ENCODE peak calls at places on chromosomes 12 and 14, in four cellular contexts. T is tibial nerve, V is testis, O is lower lobe of right lung. I is an unnamed sample.

GRCh38 chr12:121011820-121012219 is 4.5 kb downstream of the C12orf43 start:
- DNase-seq in T (no peak), O (no peak), V (no peak), I (no peak)

GRCh38 chr12:111034148-111034910 is 114.0 kb upstream of the MYL2 start:
- DNase-seq in T (no peak), O (no peak), V (no peak), I (no peak)

GRCh38 chr12:122874081-122874480 is 21.8 kb downstream of the VPS37B start:
- DNase-seq in O (no peak), V (no peak), T (no peak), I (peak)

GRCh38 chr12:120903818-120904773 is at the start of gene SPPL3:
- DNase-seq in T (peak), V (peak), O (peak), I (peak)

GRCh38 chr14:43003845-43004244 is 1397.2 kb downstream of the LRFN5 start:
- DNase-seq in V (no peak), T (no peak), O (no peak), I (peak)

GRCh38 chr14:32947792-32948191 is 9.1 kb downstream of the NPAS3 start:
- DNase-seq in O (no peak), V (no peak), T (no peak), I (no peak)

GRCh38 chr12:114479831-114480230 is 73.9 kb upstream of the TBX5 start:
- DNase-seq in O (no peak), T (no peak), V (peak), I (no peak)

GRCh38 chr12:124837958-124838803 is 25.5 kb downstream of the SCARB1 start:
- DNase-seq in V (peak), O (no peak), T (peak), I (no peak)

GRCh38 chr14:92501891-92502351 is 11.7 kb upstream of the RIN3 start:
- DNase-seq in O (no peak), T (no peak), V (no peak), I (no peak)

GRCh38 chr14:102121567-102121966 is 18.1 kb upstream of the WDR20 start:
- DNase-seq in O (no peak), V (no peak), T (no peak), I (no peak)

GRCh38 chr12:4353785-4354208 is 25.7 kb downstream of the FGF23 start:
- DNase-seq in T (no peak), O (no peak), V (no peak), I (peak)

GRCh38 chr12:118175823-118176447 is 40.0 kb downstream of the PEBP1 start:
- DNase-seq in V (no peak), T (no peak), O (no peak), I (no peak)

GRCh38 chr14:88834883-88835431 is 10.5 kb downstream of the TTC8 start:
- DNase-seq in T (no peak), V (no peak), O (no peak), I (no peak)

GRCh38 chr12:45232771-45233372 is 17.0 kb downstream of the ANO6 start:
- DNase-seq in O (no peak), V (no peak), T (no peak), I (no peak)

GRCh38 chr12:45231515-45232145 is 15.7 kb downstream of the ANO6 start:
- DNase-seq in V (no peak), O (no peak), T (no peak), I (no peak)

GRCh38 chr12:45232146-45232731 is 16.3 kb downstream of the ANO6 start:
- DNase-seq in V (no peak), O (no peak), T (no peak), I (no peak)

GRCh38 chr12:45234134-45234865 is 18.4 kb downstream of the ANO6 start:
- DNase-seq in T (no peak), O (no peak), V (no peak), I (no peak)

DNA sequence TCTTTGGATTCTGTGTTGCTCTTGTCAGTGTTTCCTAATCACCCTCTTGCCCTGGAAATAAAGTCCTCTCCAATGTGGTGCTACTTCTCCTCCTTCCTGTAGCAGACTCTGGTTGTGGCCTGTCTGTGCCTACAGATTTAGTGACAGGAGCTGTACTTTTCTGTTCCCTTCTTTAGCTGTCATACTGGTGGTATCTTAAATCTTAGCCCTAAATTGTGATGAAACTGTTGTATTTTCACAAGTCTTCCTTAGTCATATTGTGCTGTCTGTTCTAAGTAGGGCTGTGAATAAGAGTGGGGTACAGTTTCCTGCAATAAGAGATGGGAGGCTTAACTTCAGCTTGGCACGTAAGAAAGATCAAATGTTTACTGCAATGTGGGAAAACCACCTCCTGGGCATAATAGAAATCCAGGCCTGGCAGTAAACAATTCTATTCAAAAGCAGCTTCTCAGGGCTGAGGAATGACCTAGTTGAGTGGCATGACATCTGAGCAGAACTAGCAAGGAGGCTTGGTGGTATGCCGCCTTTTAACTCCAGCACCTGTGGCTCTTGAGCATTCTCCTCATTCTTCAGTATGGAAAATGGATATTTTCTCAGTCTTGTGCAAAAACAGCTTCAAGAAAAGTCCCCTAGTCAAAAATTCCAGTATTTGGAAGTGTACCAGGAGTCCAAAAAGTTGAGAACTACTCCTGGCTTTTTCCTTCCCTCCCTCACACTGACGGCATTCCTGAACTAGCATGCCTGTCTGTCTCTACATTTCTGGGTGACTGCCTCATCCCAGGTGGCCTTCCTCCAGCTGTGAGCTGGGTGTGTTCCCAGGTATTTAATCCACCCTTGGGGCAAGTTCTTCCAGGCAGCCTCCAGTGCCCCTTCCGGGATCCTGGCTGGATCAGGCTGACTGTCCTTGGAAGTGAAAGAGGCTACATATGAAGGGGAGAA is 19.5 kb downstream of the ANO6 start:
- DNase-seq in V (no peak), T (no peak), O (peak), I (no peak)
- H3K4me3 ChIP-seq in V (no peak), T (no peak), O (no peak), I (no peak)

GRCh38 chr12:56159482-56160105 is 1.4 kb downstream of the MYL6 start:
- DNase-seq in O (no peak), T (no peak), V (no peak), I (no peak)

GRCh38 chr12:56160160-56160763 is 2.1 kb downstream of the MYL6 start:
- DNase-seq in V (no peak), T (no peak), O (no peak), I (peak)

GRCh38 chr12:56161677-56162351 is 3.7 kb downstream of the MYL6 start:
- DNase-seq in V (no peak), T (no peak), O (no peak), I (no peak)

GRCh38 chr12:56162468-56163290 is 4.5 kb downstream of the MYL6 start:
- DNase-seq in V (no peak), T (no peak), O (no peak), I (no peak)

DNA sequence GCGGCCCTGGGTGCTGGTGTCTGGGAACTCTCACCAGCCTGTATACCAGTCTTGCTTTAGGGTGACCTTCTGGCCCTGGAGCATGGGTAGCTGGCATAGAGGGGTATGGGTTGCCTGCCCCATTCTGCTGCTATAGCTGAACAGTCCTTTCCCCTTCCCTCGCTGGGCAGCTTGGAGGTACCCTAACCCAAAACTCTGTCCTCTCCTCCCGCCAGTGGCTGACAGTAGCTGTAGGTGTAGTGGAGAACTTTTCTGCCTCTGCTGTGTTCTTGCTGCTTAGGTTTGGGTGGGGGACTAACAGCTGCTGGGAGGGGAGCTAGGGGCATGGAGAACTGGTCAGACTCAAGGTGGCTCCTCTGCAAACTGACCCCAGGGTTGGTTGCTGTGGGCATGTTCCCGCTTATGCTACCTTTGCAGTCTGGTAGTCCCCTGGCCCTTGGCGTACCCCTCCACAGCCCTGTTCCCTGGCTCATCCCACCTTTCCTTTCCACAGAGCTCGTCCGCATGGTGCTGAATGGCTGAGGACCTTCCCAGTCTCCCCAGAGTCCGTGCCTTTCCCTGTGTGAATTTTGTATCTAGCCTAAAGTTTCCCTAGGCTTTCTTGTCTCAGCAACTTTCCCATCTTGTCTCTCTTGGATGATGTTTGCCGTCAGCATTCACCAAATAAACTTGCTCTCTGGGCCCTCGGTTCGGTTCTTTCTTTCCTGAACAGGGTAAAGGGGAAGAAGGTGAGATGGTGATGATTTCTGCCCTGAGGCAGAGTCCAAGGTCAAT is 2.9 kb downstream of the MYL6 start:
- DNase-seq in T (no peak), V (no peak), O (no peak), I (no peak)
- H3K4me3 ChIP-seq in T (peak), V (peak), O (peak), I (peak)

GRCh38 chr14:66509874-66510273 is 1.9 kb downstream of the GPHN start:
- DNase-seq in T (no peak), V (no peak), O (no peak), I (no peak)
- H3K4me3 ChIP-seq in T (peak), V (peak), O (peak), I (no peak)

GRCh38 chr12:64696065-64696741 is 63.0 kb downstream of the GNS start:
- DNase-seq in V (no peak), O (no peak), T (no peak), I (no peak)

GRCh38 chr12:64695550-64695949 is 63.7 kb downstream of the GNS start:
- DNase-seq in V (no peak), O (no peak), T (no peak), I (no peak)

GRCh38 chr12:64701283-64701682 is 57.9 kb downstream of the GNS start:
- DNase-seq in O (no peak), V (no peak), T (no peak), I (peak)

GRCh38 chr12:64700532-64700931 is 58.7 kb downstream of the GNS start:
- DNase-seq in O (no peak), T (no peak), V (no peak), I (no peak)

DNA sequence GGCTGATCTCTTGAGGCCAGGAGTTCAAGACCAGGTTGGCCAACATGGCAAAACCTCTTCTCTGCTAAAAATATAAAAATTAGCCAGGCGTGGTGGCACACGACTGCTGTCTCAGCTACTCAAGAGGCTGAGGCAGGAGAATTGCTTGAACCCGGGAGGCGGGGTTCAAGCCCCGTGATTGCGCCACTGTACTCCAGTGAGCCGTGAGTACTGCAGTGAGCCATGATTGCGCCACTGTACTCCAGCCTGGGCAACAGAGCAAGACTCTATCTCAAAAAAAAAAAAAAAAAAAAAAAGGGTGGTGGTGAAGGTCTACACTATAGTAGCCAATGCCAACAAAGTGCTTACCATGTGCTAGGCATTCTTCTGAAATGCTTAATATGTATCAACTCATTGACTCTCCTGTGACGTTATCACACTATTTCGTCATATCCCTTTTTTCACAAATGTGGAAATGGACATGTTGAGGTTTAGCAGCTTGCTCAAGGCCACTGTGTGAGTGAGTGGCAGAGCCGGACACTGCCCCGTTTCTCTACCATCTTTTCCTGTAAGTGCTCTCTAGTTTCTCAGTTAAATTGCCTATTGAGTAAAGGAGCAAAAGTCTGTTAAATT is 59.6 kb downstream of the GNS start:
- DNase-seq in O (peak), V (no peak), T (no peak), I (no peak)
- H3K4me3 ChIP-seq in O (no peak), V (no peak), T (no peak), I (no peak)

GRCh38 chr12:25648460-25648859 is 95.4 kb upstream of the LMNTD1 start:
- DNase-seq in O (peak), V (peak), T (no peak), I (no peak)
- H3K4me3 ChIP-seq in O (no peak), V (no peak), T (no peak), I (no peak)

DNA sequence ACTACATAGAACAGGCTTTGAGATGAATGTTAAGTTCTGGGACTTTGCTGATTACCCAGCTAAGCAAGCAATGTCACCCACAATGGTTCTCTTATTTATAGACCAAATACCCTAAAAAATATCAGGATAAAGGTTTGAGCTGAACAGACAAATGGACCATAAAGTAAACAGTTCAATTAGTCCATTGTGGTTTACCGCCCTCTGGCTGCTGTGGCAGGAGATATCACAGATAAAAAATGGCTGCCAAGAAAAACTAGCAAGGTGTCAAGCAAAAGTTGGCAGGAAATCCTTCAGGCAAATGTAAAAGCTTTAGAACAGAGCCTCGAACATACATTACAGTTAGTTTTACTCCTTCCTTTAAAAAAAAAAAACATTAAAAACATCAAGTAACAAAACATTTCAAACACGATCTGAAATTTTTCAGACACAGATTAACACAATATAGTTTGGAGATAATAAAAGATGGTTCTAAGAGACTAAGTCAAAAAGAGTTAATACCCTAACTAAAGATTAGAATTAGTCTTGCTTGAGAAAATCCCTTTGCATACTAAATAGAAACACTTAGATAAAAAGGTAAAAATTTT is 41.3 kb downstream of the MED13L start:
- DNase-seq in T (peak), V (peak), O (no peak), I (peak)
- H3K4me3 ChIP-seq in T (no peak), V (no peak), O (no peak), I (no peak)

GRCh38 chr12:49748800-49749199 is 7.4 kb downstream of the TMBIM6 start:
- DNase-seq in T (no peak), V (no peak), O (no peak), I (no peak)
- H3K4me3 ChIP-seq in T (no peak), V (no peak), O (no peak), I (no peak)

I was measured in Jurkat, Clone E6-1.